ENCODE peak calls at places on chromosomes 2 and 18, in four cellular contexts. V is HepG2, Y is K562, J is GM12878. G is an unnamed sample.

GRCh38 chr2:16152101-16152927 is 212.0 kb downstream of the MYCN start:
- DNase-seq in V (no peak), Y (no peak), J (no peak), G (no peak)

GRCh38 chr2:191041418-191042161 is 27.6 kb upstream of the STAT1 start:
- DNase-seq in V (peak; percentile 86), Y (peak; percentile 36), J (no peak), G (peak; percentile 20)

GRCh38 chr2:147649963-147650362 is 194.9 kb upstream of the ACVR2A start:
- DNase-seq in V (no peak), Y (no peak), J (no peak), G (no peak)

GRCh38 chr2:180006781-180007579 is at the start of gene CWC22:
- DNase-seq in V (peak; percentile 93), Y (peak; percentile 79), J (peak; percentile 91), G (peak; percentile 74)

GRCh38 chr2:119795309-119796303 is 35.9 kb downstream of the PTPN4 start:
- DNase-seq in V (no peak), Y (no peak), J (no peak), G (no peak)

GRCh38 chr2:8138923-8139667 is 542.8 kb upstream of the ID2 start:
- DNase-seq in V (peak; percentile 99), Y (no peak), J (no peak), G (no peak)

GRCh38 chr2:227748079-227748478 is 2.4 kb downstream of the SCYGR8 start:
- DNase-seq in V (peak; percentile 63), Y (peak; percentile 18), J (no peak), G (peak; percentile 77)

GRCh38 chr2:37829202-37829601 is 95.9 kb upstream of the RMDN2 start:
- DNase-seq in V (no peak), Y (no peak), J (no peak), G (no peak)

GRCh38 chr2:200005675-200006074 is 50.3 kb downstream of the MAIP1 start:
- DNase-seq in V (no peak), Y (no peak), J (no peak), G (no peak)

GRCh38 chr2:232229296-232229916 is 149.1 kb upstream of the ALPP start:
- DNase-seq in V (no peak), Y (no peak), J (no peak), G (no peak)

GRCh38 chr2:27249891-27250651 is 12.8 kb downstream of the SLC30A3 start:
- DNase-seq in V (peak; percentile 68), Y (peak; percentile 91), J (no peak), G (peak; percentile 89)

GRCh38 chr2:65228249-65228750 is 669 bp downstream of the ACTR2 start:
- DNase-seq in V (peak; percentile 57), Y (peak; percentile 17), J (peak; percentile 46), G (no peak)

GRCh38 chr2:210195066-210195852 is 24.1 kb upstream of the KANSL1L start:
- DNase-seq in V (peak; percentile 51), Y (peak; percentile 27), J (no peak), G (no peak)

GRCh38 chr18:21831413-21831831 is 90.8 kb downstream of the MIB1 start:
- DNase-seq in V (no peak), Y (no peak), J (no peak), G (no peak)

GRCh38 chr2:173326806-173327205 is 27.9 kb upstream of the CDCA7 start:
- DNase-seq in V (no peak), Y (no peak), J (no peak), G (no peak)

GRCh38 chr18:49461602-49461977 is 1.1 kb upstream of the DYM start:
- DNase-seq in V (no peak), Y (no peak), J (no peak), G (no peak)

GRCh38 chr18:49457616-49458015 is 2.8 kb downstream of the DYM start:
- DNase-seq in V (no peak), Y (no peak), J (no peak), G (no peak)

GRCh38 chr18:49456794-49457193 is 3.7 kb downstream of the DYM start:
- DNase-seq in V (no peak), Y (no peak), J (no peak), G (no peak)

GRCh38 chr18:49460958-49461601 is 635 bp upstream of the DYM start:
- DNase-seq in V (no peak), Y (no peak), J (no peak), G (no peak)

GRCh38 chr18:49459404-49460171 is 857 bp downstream of the DYM start:
- DNase-seq in V (no peak), Y (peak; percentile 10), J (no peak), G (no peak)
- TF ChIP-seq CREB1 in V (no peak), Y (no peak), J (no peak), G (no peak)

GRCh38 chr2:7018261-7018701 is 101.1 kb downstream of the RNF144A start:
- DNase-seq in V (no peak), Y (no peak), J (no peak), G (no peak)
- TF ChIP-seq ETV6 in V (no peak), Y (no peak), J (no peak), G (no peak)

GRCh38 chr2:237677951-237678481 is 50.6 kb downstream of the LRRFIP1 start:
- DNase-seq in V (peak; percentile 81), Y (no peak), J (no peak), G (no peak)

GRCh38 chr2:237672731-237673129 is 45.3 kb downstream of the LRRFIP1 start:
- DNase-seq in V (no peak), Y (no peak), J (no peak), G (no peak)

GRCh38 chr2:237674731-237675276 is 47.4 kb downstream of the LRRFIP1 start:
- DNase-seq in V (peak; percentile 66), Y (no peak), J (peak; percentile 77), G (peak; percentile 70)

GRCh38 chr2:237673130-237673921 is 45.9 kb downstream of the LRRFIP1 start:
- DNase-seq in V (peak; percentile 74), Y (peak; percentile 60), J (no peak), G (peak; percentile 59)

DNA sequence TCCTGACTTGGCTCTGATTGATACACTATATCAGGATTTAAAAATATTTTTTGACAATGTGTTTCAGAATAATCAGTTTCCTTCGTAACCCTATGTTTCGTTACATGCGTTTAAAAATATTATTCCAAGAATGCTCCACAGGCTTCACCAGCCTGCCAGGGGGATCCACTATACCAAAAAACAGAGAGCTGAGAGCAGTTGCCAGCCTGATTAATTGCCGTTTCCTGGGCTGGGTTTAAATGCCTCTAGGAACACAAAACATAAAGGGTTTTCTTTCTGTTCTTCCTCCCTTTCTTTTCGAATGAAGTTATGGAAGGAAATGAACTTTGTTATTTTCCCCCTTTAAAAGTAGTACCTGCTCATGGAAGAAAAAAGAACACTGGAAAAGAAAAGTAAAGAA is 47.9 kb downstream of the LRRFIP1 start:
- DNase-seq in V (no peak), Y (no peak), J (no peak), G (no peak)
- TF ChIP-seq CREB1 in V (no peak), Y (no peak), J (no peak), G (no peak)

GRCh38 chr2:66830881-66831280 is 396.0 kb downstream of the MEIS1 start:
- DNase-seq in V (no peak), Y (no peak), J (no peak), G (no peak)
- TF ChIP-seq ETV6 in V (no peak), Y (no peak), J (no peak), G (no peak)

GRCh38 chr2:240919786-240920782 is 13.9 kb downstream of the CROCC2 start:
- DNase-seq in V (no peak), Y (no peak), J (no peak), G (peak; percentile 8)
- TF ChIP-seq CREB1 in V (no peak), Y (no peak), J (no peak), G (no peak)